ENCODE peak calls at places on chromosomes 7 and 10, in nine cellular contexts. One of them, this sample, is unnamed.

GRCh38 chr7:44541-44896 is 147.9 kb upstream of the FAM20C start:
- DNase-seq in OCI-LY7: no peak
- DNase-seq in Karpas-422: no peak
- DNase-seq in heart left ventricle: peak; percentile 5
- DNase-seq in lower lobe of right lung: peak; percentile 20
- DNase-seq in IMR-90: no peak
- DNase-seq in left ventricle myocardium inferior: no peak
- DNase-seq in suprapubic skin: peak; percentile 14
- DNase-seq in thoracic aorta: no peak
- DNase-seq in this sample: no peak

GRCh38 chr10:32961892-32962369 is 3.9 kb upstream of the ITGB1 start:
- DNase-seq in OCI-LY7: peak; percentile 58
- DNase-seq in Karpas-422: no peak
- DNase-seq in heart left ventricle: no peak
- DNase-seq in lower lobe of right lung: no peak
- DNase-seq in IMR-90: peak; percentile 93
- DNase-seq in left ventricle myocardium inferior: no peak
- DNase-seq in suprapubic skin: no peak
- DNase-seq in thoracic aorta: peak; percentile 14
- DNase-seq in this sample: no peak

GRCh38 chr10:59880019-59880717 is 26.2 kb downstream of the CCDC6 start:
- DNase-seq in OCI-LY7: no peak
- DNase-seq in Karpas-422: peak; percentile 67
- DNase-seq in heart left ventricle: no peak
- DNase-seq in lower lobe of right lung: no peak
- DNase-seq in IMR-90: no peak
- DNase-seq in left ventricle myocardium inferior: no peak
- DNase-seq in suprapubic skin: no peak
- DNase-seq in thoracic aorta: no peak
- DNase-seq in this sample: no peak

GRCh38 chr10:3000063-3000462 is 67.3 kb upstream of the PFKP start:
- DNase-seq in OCI-LY7: no peak
- DNase-seq in Karpas-422: no peak
- DNase-seq in heart left ventricle: no peak
- DNase-seq in lower lobe of right lung: no peak
- DNase-seq in IMR-90: no peak
- DNase-seq in left ventricle myocardium inferior: no peak
- DNase-seq in suprapubic skin: no peak
- DNase-seq in thoracic aorta: no peak
- DNase-seq in this sample: no peak

GRCh38 chr7:88480266-88480665 is 173.6 kb upstream of the STEAP4 start:
- DNase-seq in OCI-LY7: no peak
- DNase-seq in Karpas-422: no peak
- DNase-seq in heart left ventricle: no peak
- DNase-seq in lower lobe of right lung: no peak
- DNase-seq in IMR-90: no peak
- DNase-seq in left ventricle myocardium inferior: no peak
- DNase-seq in suprapubic skin: no peak
- DNase-seq in thoracic aorta: no peak
- DNase-seq in this sample: no peak

GRCh38 chr10:125448596-125448995 is 234.4 kb downstream of the TEX36 start:
- DNase-seq in OCI-LY7: peak; percentile 8
- DNase-seq in Karpas-422: peak; percentile 75
- DNase-seq in heart left ventricle: no peak
- DNase-seq in lower lobe of right lung: no peak
- DNase-seq in IMR-90: peak; percentile 4
- DNase-seq in left ventricle myocardium inferior: no peak
- DNase-seq in suprapubic skin: no peak
- DNase-seq in thoracic aorta: no peak
- DNase-seq in this sample: no peak

GRCh38 chr7:42002654-42003053 is 234.4 kb downstream of the GLI3 start:
- DNase-seq in OCI-LY7: no peak
- DNase-seq in Karpas-422: no peak
- DNase-seq in heart left ventricle: no peak
- DNase-seq in lower lobe of right lung: no peak
- DNase-seq in IMR-90: no peak
- DNase-seq in left ventricle myocardium inferior: no peak
- DNase-seq in suprapubic skin: no peak
- DNase-seq in thoracic aorta: no peak
- DNase-seq in this sample: no peak

GRCh38 chr7:79051915-79052314 is 401.6 kb downstream of the MAGI2 start:
- DNase-seq in OCI-LY7: no peak
- DNase-seq in Karpas-422: no peak
- DNase-seq in heart left ventricle: no peak
- DNase-seq in lower lobe of right lung: no peak
- DNase-seq in IMR-90: peak; percentile 36
- DNase-seq in left ventricle myocardium inferior: no peak
- DNase-seq in suprapubic skin: no peak
- DNase-seq in thoracic aorta: no peak
- DNase-seq in this sample: no peak

GRCh38 chr10:121312582-121312981 is 285.7 kb downstream of the FGFR2 start:
- DNase-seq in OCI-LY7: no peak
- DNase-seq in Karpas-422: no peak
- DNase-seq in heart left ventricle: no peak
- DNase-seq in lower lobe of right lung: no peak
- DNase-seq in IMR-90: no peak
- DNase-seq in left ventricle myocardium inferior: no peak
- DNase-seq in suprapubic skin: no peak
- DNase-seq in thoracic aorta: no peak
- DNase-seq in this sample: no peak

GRCh38 chr10:100487529-100487928 is 24.7 kb downstream of the WNT8B start:
- DNase-seq in OCI-LY7: no peak
- DNase-seq in Karpas-422: no peak
- DNase-seq in heart left ventricle: no peak
- DNase-seq in lower lobe of right lung: no peak
- DNase-seq in IMR-90: no peak
- DNase-seq in left ventricle myocardium inferior: no peak
- DNase-seq in suprapubic skin: no peak
- DNase-seq in thoracic aorta: no peak
- DNase-seq in this sample: no peak

GRCh38 chr10:5508161-5508604 is 8.8 kb upstream of the CALML5 start:
- DNase-seq in OCI-LY7: no peak
- DNase-seq in Karpas-422: no peak
- DNase-seq in heart left ventricle: no peak
- DNase-seq in lower lobe of right lung: no peak
- DNase-seq in IMR-90: no peak
- DNase-seq in left ventricle myocardium inferior: no peak
- DNase-seq in suprapubic skin: no peak
- DNase-seq in thoracic aorta: no peak
- DNase-seq in this sample: no peak

GRCh38 chr7:107711301-107711700 is 32.6 kb upstream of the CBLL1 start:
- DNase-seq in OCI-LY7: no peak
- DNase-seq in Karpas-422: no peak
- DNase-seq in heart left ventricle: no peak
- DNase-seq in lower lobe of right lung: no peak
- DNase-seq in IMR-90: peak; percentile 85
- DNase-seq in left ventricle myocardium inferior: no peak
- DNase-seq in suprapubic skin: no peak
- DNase-seq in thoracic aorta: no peak
- DNase-seq in this sample: no peak

GRCh38 chr10:93334901-93335312 is 147.2 kb downstream of the MYOF start:
- DNase-seq in OCI-LY7: no peak
- DNase-seq in Karpas-422: no peak
- DNase-seq in heart left ventricle: no peak
- DNase-seq in lower lobe of right lung: no peak
- DNase-seq in IMR-90: peak; percentile 41
- DNase-seq in left ventricle myocardium inferior: no peak
- DNase-seq in suprapubic skin: no peak
- DNase-seq in thoracic aorta: no peak
- DNase-seq in this sample: no peak

DNA sequence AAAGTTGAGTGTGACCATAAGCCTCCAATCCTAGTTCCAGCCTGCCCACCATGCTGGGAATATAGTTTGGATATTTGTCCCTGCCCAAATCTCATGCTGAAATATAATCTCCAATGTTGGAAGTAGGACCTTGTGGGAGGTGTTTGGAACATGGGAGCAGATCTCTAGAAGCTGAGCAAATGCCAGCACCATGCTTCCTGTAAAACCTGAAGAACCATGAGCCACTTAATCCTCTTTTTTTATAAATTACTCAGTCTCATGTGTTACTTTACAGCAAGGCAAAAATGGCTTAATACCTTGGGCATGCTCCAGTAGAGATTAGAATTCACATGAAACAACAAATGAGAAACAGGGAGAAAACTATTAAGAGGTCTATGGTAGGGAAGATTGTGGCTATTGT is 27.2 kb downstream of the STEAP1 start:
- DNase-seq in OCI-LY7: no peak
- DNase-seq in Karpas-422: no peak
- DNase-seq in heart left ventricle: no peak
- DNase-seq in lower lobe of right lung: no peak
- DNase-seq in IMR-90: no peak
- DNase-seq in left ventricle myocardium inferior: no peak
- DNase-seq in suprapubic skin: no peak
- DNase-seq in thoracic aorta: no peak
- DNase-seq in this sample: no peak
- H3K4me3 ChIP-seq in OCI-LY7: no peak overlapping the region
- H3K4me3 ChIP-seq in Karpas-422: no peak overlapping the region
- H3K4me3 ChIP-seq in heart left ventricle: no peak overlapping the region
- H3K4me3 ChIP-seq in lower lobe of right lung: no peak overlapping the region
- H3K4me3 ChIP-seq in IMR-90: no peak overlapping the region
- H3K4me3 ChIP-seq in left ventricle myocardium inferior: no peak overlapping the region
- H3K4me3 ChIP-seq in suprapubic skin: no peak overlapping the region
- H3K4me3 ChIP-seq in thoracic aorta: no peak overlapping the region
- H3K4me3 ChIP-seq in this sample: no peak overlapping the region

DNA sequence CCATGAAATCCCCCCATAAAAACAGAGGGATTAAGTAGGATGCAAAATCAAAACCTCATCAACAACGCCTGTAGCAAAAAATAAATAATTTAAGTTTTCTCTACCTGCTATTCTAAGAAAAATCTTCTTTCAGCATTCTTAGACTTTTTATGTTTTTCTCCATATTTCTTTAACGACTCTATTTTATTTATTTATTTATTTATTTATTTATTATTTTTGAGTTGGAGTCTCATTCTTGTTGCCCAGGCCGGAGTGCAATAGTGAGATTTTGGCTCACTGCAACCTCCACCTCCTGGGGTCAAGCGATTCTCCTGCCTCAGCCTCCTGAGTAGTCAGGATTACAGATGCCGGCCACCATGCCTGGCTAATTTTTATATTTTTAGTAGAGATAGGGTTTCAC is 192.5 kb downstream of the SEMA3E start:
- DNase-seq in OCI-LY7: no peak
- DNase-seq in Karpas-422: no peak
- DNase-seq in heart left ventricle: no peak
- DNase-seq in lower lobe of right lung: no peak
- DNase-seq in IMR-90: no peak
- DNase-seq in left ventricle myocardium inferior: no peak
- DNase-seq in suprapubic skin: no peak
- DNase-seq in thoracic aorta: no peak
- DNase-seq in this sample: no peak
- H3K4me1 ChIP-seq in OCI-LY7: no peaks in the 10 kb centered on the region
- H3K4me1 ChIP-seq in Karpas-422: no peaks in the 10 kb centered on the region
- H3K4me1 ChIP-seq in heart left ventricle: no peaks in the 10 kb centered on the region
- H3K4me1 ChIP-seq in lower lobe of right lung: no peaks in the 10 kb centered on the region
- H3K4me1 ChIP-seq in IMR-90: no peaks in the 10 kb centered on the region
- H3K4me1 ChIP-seq in left ventricle myocardium inferior: no peaks in the 10 kb centered on the region
- H3K4me1 ChIP-seq in suprapubic skin: no peaks in the 10 kb centered on the region
- H3K4me1 ChIP-seq in thoracic aorta: no peaks in the 10 kb centered on the region
- H3K4me1 ChIP-seq in this sample: no peaks in the 10 kb centered on the region

GRCh38 chr7:36942062-36942461 is 217.8 kb upstream of the AOAH start:
- DNase-seq in OCI-LY7: peak; percentile 26
- DNase-seq in Karpas-422: no peak
- DNase-seq in heart left ventricle: no peak
- DNase-seq in lower lobe of right lung: no peak
- DNase-seq in IMR-90: no peak
- DNase-seq in left ventricle myocardium inferior: no peak
- DNase-seq in suprapubic skin: no peak
- DNase-seq in thoracic aorta: no peak
- DNase-seq in this sample: no peak

GRCh38 chr7:36944843-36945242 is 220.5 kb upstream of the AOAH start:
- DNase-seq in OCI-LY7: no peak
- DNase-seq in Karpas-422: no peak
- DNase-seq in heart left ventricle: no peak
- DNase-seq in lower lobe of right lung: no peak
- DNase-seq in IMR-90: no peak
- DNase-seq in left ventricle myocardium inferior: no peak
- DNase-seq in suprapubic skin: no peak
- DNase-seq in thoracic aorta: no peak
- DNase-seq in this sample: no peak

GRCh38 chr7:36942558-36943354 is 218.5 kb upstream of the AOAH start:
- DNase-seq in OCI-LY7: no peak
- DNase-seq in Karpas-422: no peak
- DNase-seq in heart left ventricle: no peak
- DNase-seq in lower lobe of right lung: no peak
- DNase-seq in IMR-90: no peak
- DNase-seq in left ventricle myocardium inferior: no peak
- DNase-seq in suprapubic skin: no peak
- DNase-seq in thoracic aorta: no peak
- DNase-seq in this sample: no peak

GRCh38 chr7:36945612-36946400 is 221.5 kb upstream of the AOAH start:
- DNase-seq in OCI-LY7: no peak
- DNase-seq in Karpas-422: no peak
- DNase-seq in heart left ventricle: no peak
- DNase-seq in lower lobe of right lung: no peak
- DNase-seq in IMR-90: no peak
- DNase-seq in left ventricle myocardium inferior: no peak
- DNase-seq in suprapubic skin: no peak
- DNase-seq in thoracic aorta: no peak
- DNase-seq in this sample: no peak

GRCh38 chr7:36943591-36944430 is 219.5 kb upstream of the AOAH start:
- DNase-seq in OCI-LY7: peak; percentile 6
- DNase-seq in Karpas-422: no peak
- DNase-seq in heart left ventricle: no peak
- DNase-seq in lower lobe of right lung: no peak
- DNase-seq in IMR-90: no peak
- DNase-seq in left ventricle myocardium inferior: no peak
- DNase-seq in suprapubic skin: no peak
- DNase-seq in thoracic aorta: no peak
- DNase-seq in this sample: no peak
- H3K9me3 ChIP-seq in OCI-LY7: peaks cover 4% of the 10 kb centered on the region
- H3K9me3 ChIP-seq in Karpas-422: peaks cover 4% of the 10 kb centered on the region
- H3K9me3 ChIP-seq in heart left ventricle: peaks cover 27% of the 10 kb centered on the region
- H3K9me3 ChIP-seq in lower lobe of right lung: peaks cover 26% of the 10 kb centered on the region
- H3K9me3 ChIP-seq in IMR-90: no peaks in the 10 kb centered on the region
- H3K9me3 ChIP-seq in left ventricle myocardium inferior: peaks cover 44% of the 10 kb centered on the region
- H3K9me3 ChIP-seq in suprapubic skin: peaks cover 8% of the 10 kb centered on the region
- H3K9me3 ChIP-seq in thoracic aorta: peaks cover 19% of the 10 kb centered on the region
- H3K9me3 ChIP-seq in this sample: peaks cover 20% of the 10 kb centered on the region

GRCh38 chr7:132713893-132714292 is 137.6 kb upstream of the PLXNA4 start:
- DNase-seq in OCI-LY7: no peak
- DNase-seq in Karpas-422: no peak
- DNase-seq in heart left ventricle: no peak
- DNase-seq in lower lobe of right lung: no peak
- DNase-seq in IMR-90: no peak
- DNase-seq in left ventricle myocardium inferior: no peak
- DNase-seq in suprapubic skin: no peak
- DNase-seq in thoracic aorta: no peak
- DNase-seq in this sample: no peak

GRCh38 chr7:132705146-132705545 is 128.9 kb upstream of the PLXNA4 start:
- DNase-seq in OCI-LY7: no peak
- DNase-seq in Karpas-422: no peak
- DNase-seq in heart left ventricle: no peak
- DNase-seq in lower lobe of right lung: no peak
- DNase-seq in IMR-90: no peak
- DNase-seq in left ventricle myocardium inferior: no peak
- DNase-seq in suprapubic skin: no peak
- DNase-seq in thoracic aorta: no peak
- DNase-seq in this sample: no peak

GRCh38 chr7:132708501-132708900 is 132.2 kb upstream of the PLXNA4 start:
- DNase-seq in OCI-LY7: no peak
- DNase-seq in Karpas-422: no peak
- DNase-seq in heart left ventricle: no peak
- DNase-seq in lower lobe of right lung: no peak
- DNase-seq in IMR-90: no peak
- DNase-seq in left ventricle myocardium inferior: no peak
- DNase-seq in suprapubic skin: no peak
- DNase-seq in thoracic aorta: no peak
- DNase-seq in this sample: no peak

GRCh38 chr7:132709971-132710567 is 133.8 kb upstream of the PLXNA4 start:
- DNase-seq in OCI-LY7: peak; percentile 53
- DNase-seq in Karpas-422: peak; percentile 82
- DNase-seq in heart left ventricle: no peak
- DNase-seq in lower lobe of right lung: no peak
- DNase-seq in IMR-90: peak; percentile 41
- DNase-seq in left ventricle myocardium inferior: no peak
- DNase-seq in suprapubic skin: no peak
- DNase-seq in thoracic aorta: no peak
- DNase-seq in this sample: no peak
- H3K4me3 ChIP-seq in OCI-LY7: no peak overlapping the region
- H3K4me3 ChIP-seq in Karpas-422: no peak overlapping the region
- H3K4me3 ChIP-seq in heart left ventricle: no peak overlapping the region
- H3K4me3 ChIP-seq in lower lobe of right lung: no peak overlapping the region
- H3K4me3 ChIP-seq in IMR-90: no peak overlapping the region
- H3K4me3 ChIP-seq in left ventricle myocardium inferior: no peak overlapping the region
- H3K4me3 ChIP-seq in suprapubic skin: no peak overlapping the region
- H3K4me3 ChIP-seq in thoracic aorta: no peak overlapping the region
- H3K4me3 ChIP-seq in this sample: no peak overlapping the region

This sample was measured in effector memory CD4-positive, alpha-beta T cell.